ENCODE peak calls at places on chromosomes 7 and 10, in four cellular contexts. R is NCI-H2081; Z is NCI-H2171; M is stimulated activated CD8-positive, alpha-beta memory T cell treated with anti-CD3 and anti-CD28 coated beads, Interleukin-15, amount 100 ng/mL, for 24 hours. F is an unnamed sample.

GRCh38 chr7:28329616-28330373 is 82.5 kb upstream of the CREB5 start:
- DNase-seq in R (peak; percentile 54), Z (no peak), M (no peak), F (no peak)

GRCh38 chr7:24572421-24573007 is 738 bp upstream of the PALS2 start:
- DNase-seq in R (peak; percentile 35), Z (no peak), M (no peak), F (no peak)

GRCh38 chr10:132701099-132701845 is 84.7 kb downstream of the NKX6-2 start:
- DNase-seq in R (no peak), Z (no peak), M (no peak), F (no peak)

GRCh38 chr7:96663457-96663856 is 46.2 kb downstream of the SEM1 start:
- DNase-seq in R (no peak), Z (no peak), M (no peak), F (no peak)

GRCh38 chr10:36224431-36224985 is 582.4 kb upstream of the FZD8 start:
- DNase-seq in R (no peak), Z (no peak), M (no peak), F (no peak)

GRCh38 chr7:2247141-2247985 is 5.3 kb downstream of the NUDT1 start:
- DNase-seq in R (no peak), Z (no peak), M (no peak), F (no peak)

GRCh38 chr10:125625586-125625985 is 57.4 kb downstream of the TEX36 start:
- DNase-seq in R (no peak), Z (no peak), M (no peak), F (no peak)

GRCh38 chr7:140673063-140673769 is 471 bp downstream of the ADCK2 start:
- DNase-seq in R (peak; percentile 67), Z (peak; percentile 72), M (peak; percentile 45), F (no peak)

GRCh38 chr10:91201213-91201996 is 19.1 kb upstream of the PCGF5 start:
- DNase-seq in R (no peak), Z (no peak), M (no peak), F (no peak)

GRCh38 chr10:31261502-31262311 is 57.3 kb upstream of the ZEB1 start:
- DNase-seq in R (no peak), Z (no peak), M (no peak), F (no peak)

GRCh38 chr10:103539751-103540150 is 46.2 kb downstream of the NEURL1 start:
- DNase-seq in R (no peak), Z (no peak), M (no peak), F (no peak)

GRCh38 chr10:73997479-73997805 is 474 bp upstream of the VCL start:
- DNase-seq in R (no peak), Z (peak; percentile 65), M (no peak), F (no peak)